ENCODE peak calls at places on chromosomes 1 and 21, in ten cellular contexts. B is mesothelial cell of epicardium; H is upper lobe of right lung; A is OCI-LY7; Z is cardiac muscle cell; C is lower lobe of right lung; N is CD8-positive, alpha-beta T cell; V is pancreas; Q is GM23338; M is CD4-positive, alpha-beta T cell. U is an unnamed sample.

GRCh38 chr1:223702735-223703667 is 9.3 kb upstream of the CAPN2 start:
- DNase-seq in B (no peak), H (no peak), A (no peak), Z (no peak), C (no peak), N (no peak), V (no peak), Q (no peak), M (no peak), U (no peak)

GRCh38 chr1:165639821-165640623 is 9.0 kb downstream of the MGST3 start:
- DNase-seq in B (no peak), H (no peak), A (no peak), Z (no peak), C (no peak), N (no peak), V (no peak), Q (no peak), M (no peak), U (no peak)

GRCh38 chr1:236122176-236122575 is 20.2 kb upstream of the GPR137B start:
- DNase-seq in B (no peak), H (no peak), A (no peak), Z (no peak), C (no peak), N (no peak), V (no peak), Q (no peak), M (no peak), U (no peak)

GRCh38 chr1:107228704-107229103 is 87.9 kb downstream of the NTNG1 start:
- DNase-seq in B (no peak), H (no peak), A (no peak), Z (no peak), C (no peak), N (no peak), V (no peak), Q (no peak), M (no peak), U (no peak)

GRCh38 chr1:50278961-50279360 is 144.3 kb downstream of the DMRTA2 start:
- DNase-seq in B (no peak), H (no peak), A (no peak), Z (no peak), C (no peak), N (no peak), V (no peak), Q (peak; percentile 27), M (no peak), U (no peak)

GRCh38 chr1:41705798-41706197 is 212.9 kb downstream of the HIVEP3 start:
- DNase-seq in B (no peak), H (no peak), A (no peak), Z (no peak), C (no peak), N (no peak), V (no peak), Q (no peak), M (no peak), U (no peak)

GRCh38 chr21:37683396-37684114 is 232.7 kb downstream of the KCNJ6 start:
- DNase-seq in B (no peak), H (no peak), A (no peak), Z (no peak), C (no peak), N (no peak), V (no peak), Q (peak; percentile 57), M (no peak), U (no peak)

GRCh38 chr1:87928623-87929022 is 599.9 kb downstream of the LMO4 start:
- DNase-seq in B (no peak), H (no peak), A (no peak), Z (no peak), C (no peak), N (no peak), V (no peak), Q (no peak), M (no peak), U (no peak)

GRCh38 chr1:117162806-117163205 is 41.3 kb upstream of the TRIM45 start:
- DNase-seq in B (no peak), H (no peak), A (no peak), Z (no peak), C (no peak), N (no peak), V (no peak), Q (no peak), M (no peak), U (no peak)

GRCh38 chr21:22346576-22346975 is 1348.4 kb downstream of the NCAM2 start:
- DNase-seq in B (no peak), H (no peak), A (no peak), Z (no peak), C (no peak), N (no peak), V (no peak), Q (no peak), M (no peak), U (no peak)

GRCh38 chr1:68225781-68226180 is 6.5 kb downstream of the WLS start:
- DNase-seq in B (no peak), H (no peak), A (no peak), Z (no peak), C (no peak), N (no peak), V (no peak), Q (no peak), M (no peak), U (no peak)

GRCh38 chr1:12333036-12333785 is 103.4 kb downstream of the VPS13D start:
- DNase-seq in B (no peak), H (no peak), A (no peak), Z (peak; percentile 31), C (no peak), N (no peak), V (no peak), Q (no peak), M (no peak), U (no peak)

GRCh38 chr1:10693497-10694273 is 102.8 kb downstream of the CASZ1 start:
- DNase-seq in B (peak; percentile 52), H (peak; percentile 76), A (peak; percentile 61), Z (no peak), C (peak; percentile 68), N (peak; percentile 45), V (no peak), Q (peak; percentile 69), M (peak; percentile 31), U (peak; percentile 41)

GRCh38 chr1:226798427-226799411 is 59.6 kb upstream of the ITPKB start:
- DNase-seq in B (no peak), H (no peak), A (peak; percentile 42), Z (no peak), C (no peak), N (peak; percentile 56), V (no peak), Q (no peak), M (peak; percentile 55), U (peak; percentile 15)

GRCh38 chr1:153881764-153882163 is 41.0 kb downstream of the GATAD2B start:
- DNase-seq in B (no peak), H (no peak), A (no peak), Z (peak; percentile 58), C (no peak), N (no peak), V (no peak), Q (no peak), M (no peak), U (no peak)

GRCh38 chr1:64479874-64480273 is 9.9 kb downstream of the CACHD1 start:
- DNase-seq in B (no peak), H (no peak), A (no peak), Z (no peak), C (no peak), N (no peak), V (no peak), Q (no peak), M (no peak), U (no peak)

DNA sequence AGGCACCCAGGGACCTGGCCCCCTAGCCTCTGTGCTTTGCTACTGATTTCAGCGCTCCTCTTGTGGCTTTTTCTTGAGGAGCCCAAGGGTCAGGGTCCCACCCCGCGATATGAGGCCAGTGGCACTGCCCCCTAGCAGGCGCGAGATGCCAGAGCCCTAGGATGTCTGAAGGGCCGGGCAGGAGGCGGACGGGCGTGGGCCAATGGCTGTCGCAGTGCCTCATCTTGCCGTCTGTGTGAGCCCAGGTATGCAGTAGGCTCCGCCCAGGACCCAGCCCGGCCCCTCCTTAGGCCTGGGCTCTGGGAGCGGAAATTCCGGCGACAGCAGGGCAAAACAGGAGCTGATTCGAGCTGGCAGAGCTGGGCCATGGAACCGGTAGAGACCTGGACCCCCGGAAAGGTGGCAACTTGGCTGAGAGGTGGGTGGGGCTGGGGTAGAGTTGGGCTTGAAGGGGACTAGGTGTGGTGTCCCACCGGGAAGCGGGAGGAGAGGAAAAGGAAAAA is at the start of gene CNKSR1:
- DNase-seq in B (no peak), H (peak; percentile 92), A (no peak), Z (no peak), C (peak; percentile 90), N (no peak), V (peak; percentile 87), Q (peak; percentile 97), M (no peak), U (peak; percentile 51)
- TF ChIP-seq CTCF in B (no peak), H (peak; percentile 21), A (no peak), Z (no peak), C (peak; percentile 25), N (no peak), V (no peak), Q (peak; percentile 64), M (no peak), U (no peak)

DNA sequence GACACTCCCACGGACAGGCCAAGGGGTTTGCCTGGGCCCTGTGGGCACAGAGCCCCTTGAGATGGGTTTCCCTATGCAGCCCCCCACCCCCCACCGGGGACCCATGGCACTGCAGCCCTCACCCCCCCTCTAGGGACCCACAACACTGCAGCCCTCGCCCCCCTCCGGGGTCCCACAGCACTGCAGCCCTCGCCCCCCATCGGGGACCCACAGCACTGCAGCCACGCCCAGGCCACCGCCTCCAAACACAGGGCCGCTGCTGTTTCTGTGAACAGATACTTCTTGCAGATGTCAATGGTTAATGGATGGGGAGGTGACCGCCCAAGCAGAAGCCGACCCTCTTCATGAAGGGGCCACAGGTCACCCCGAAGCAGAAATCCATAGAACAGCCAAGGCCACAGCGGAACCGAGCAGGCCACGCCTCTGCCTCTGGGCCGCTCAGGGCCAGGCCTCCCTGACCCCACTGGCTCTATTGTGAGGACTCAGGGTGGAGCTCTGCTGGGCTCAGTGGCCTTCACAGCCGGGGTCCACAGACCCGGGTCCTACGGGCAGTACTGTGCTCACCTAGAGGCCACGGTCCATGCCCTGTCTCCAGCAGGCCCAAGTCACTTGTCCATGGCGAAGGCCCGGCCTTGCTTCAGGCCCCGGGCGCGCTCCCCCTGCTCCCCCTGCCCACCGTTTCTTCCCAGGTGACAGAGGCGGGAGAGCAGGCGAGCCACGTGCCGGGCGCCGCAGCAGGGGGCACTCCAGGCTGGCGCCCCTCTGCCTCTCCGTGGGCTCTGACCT is 4.1 kb upstream of the POFUT2 start:
- DNase-seq in B (no peak), H (peak; percentile 63), A (no peak), Z (no peak), C (peak; percentile 50), N (no peak), V (peak; percentile 42), Q (no peak), M (no peak), U (no peak)
- TF ChIP-seq CTCF in B (no peak), H (no peak), A (no peak), Z (no peak), C (no peak), N (no peak), V (no peak), Q (no peak), M (no peak), U (no peak)

GRCh38 chr1:93061895-93062792 is 16.9 kb upstream of the MTF2 start:
- DNase-seq in B (no peak), H (no peak), A (peak; percentile 86), Z (peak; percentile 65), C (no peak), N (peak; percentile 26), V (no peak), Q (peak; percentile 81), M (peak; percentile 14), U (no peak)
- TF ChIP-seq CTCF in B (peak; percentile 28), H (peak; percentile 49), A (peak; percentile 99), Z (peak; percentile 63), C (peak; percentile 48), N (peak; percentile 48), V (no peak), Q (peak; percentile 88), M (peak; percentile 53), U (no peak)

GRCh38 chr21:45192332-45192731 is 95.4 kb downstream of the POFUT2 start:
- DNase-seq in B (no peak), H (no peak), A (peak; percentile 7), Z (no peak), C (no peak), N (no peak), V (no peak), Q (peak; percentile 47), M (no peak), U (no peak)
- TF ChIP-seq CTCF in B (no peak), H (no peak), A (peak; percentile 41), Z (no peak), C (no peak), N (no peak), V (no peak), Q (peak; percentile 60), M (no peak), U (no peak)

U was measured in endothelial cell.